ENCODE peak calls at places on chromosomes 13 and 19, in six cellular contexts. Z, I, C, F, X and S are unnamed samples.

GRCh38 chr19:8129061-8129460 is 20.3 kb downstream of the FBN3 start:
- DNase-seq in C (no peak), X (peak), F (no peak), I (no peak), Z (no peak), S (no peak)

GRCh38 chr13:106088094-106088493 is 447.4 kb downstream of the EFNB2 start:
- DNase-seq in X (no peak), C (no peak), Z (no peak), F (peak), I (no peak), S (no peak)

GRCh38 chr19:31501427-31502195 is 152.4 kb upstream of the TSHZ3 start:
- DNase-seq in X (no peak), C (no peak), F (no peak), Z (no peak), I (no peak), S (no peak)

GRCh38 chr13:95626768-95627167 is 17.7 kb downstream of the DZIP1 start:
- DNase-seq in X (no peak), I (no peak), C (no peak), Z (no peak), F (no peak), S (no peak)

GRCh38 chr13:39892731-39893293 is 237.3 kb downstream of the COG6 start:
- DNase-seq in C (no peak), I (no peak), F (no peak), X (no peak), Z (no peak), S (no peak)

GRCh38 chr13:51625555-51626345 is 41.5 kb downstream of the WDFY2 start:
- DNase-seq in I (no peak), F (no peak), Z (no peak), X (no peak), C (peak), S (no peak)

GRCh38 chr19:12952488-12953455 is 4.3 kb downstream of the GADD45GIP1 start:
- DNase-seq in Z (peak), X (no peak), F (peak), I (no peak), C (no peak), S (no peak)

GRCh38 chr13:25489238-25489637 is 117.5 kb downstream of the ATP8A2 start:
- DNase-seq in I (no peak), F (no peak), X (no peak), C (no peak), Z (no peak), S (no peak)

GRCh38 chr13:97798171-97798821 is 155.2 kb upstream of the IPO5 start:
- DNase-seq in X (no peak), I (no peak), C (no peak), Z (no peak), F (no peak), S (peak)

GRCh38 chr19:55638864-55639359 is 1.9 kb upstream of the ZNF580 start:
- DNase-seq in Z (peak), F (peak), X (peak), C (no peak), I (no peak), S (no peak)

GRCh38 chr13:103605546-103606326 is 539.5 kb upstream of the SLC10A2 start:
- DNase-seq in I (no peak), X (no peak), F (no peak), C (no peak), Z (no peak), S (no peak)

GRCh38 chr13:27200413-27201066 is 28.9 kb upstream of the USP12 start:
- DNase-seq in C (no peak), Z (no peak), I (no peak), X (no peak), F (no peak), S (no peak)

GRCh38 chr13:27262546-27262945 is 8.1 kb upstream of the RASL11A start:
- DNase-seq in F (no peak), C (no peak), I (no peak), X (no peak), Z (no peak), S (no peak)

GRCh38 chr13:91572944-91573535 is 174.6 kb downstream of the GPC5 start:
- DNase-seq in Z (no peak), F (peak), X (no peak), C (no peak), I (no peak), S (no peak)

GRCh38 chr13:104485571-104485970 is 1419.4 kb upstream of the SLC10A2 start:
- DNase-seq in I (no peak), Z (no peak), F (no peak), X (no peak), C (no peak), S (no peak)

GRCh38 chr19:46076951-46077814 is 36.4 kb upstream of the IGFL4 start:
- DNase-seq in Z (peak), I (no peak), X (peak), F (peak), C (peak), S (no peak)

GRCh38 chr13:30739646-30740642 is 4.6 kb downstream of the ALOX5AP start:
- DNase-seq in Z (peak), X (peak), I (no peak), F (peak), C (no peak), S (no peak)

GRCh38 chr13:111005364-111005763 is 90.5 kb upstream of the ANKRD10 start:
- DNase-seq in I (no peak), C (no peak), F (peak), Z (peak), X (no peak), S (no peak)

GRCh38 chr13:48078251-48078656 is 16.6 kb downstream of the MED4 start:
- DNase-seq in F (no peak), C (no peak), X (peak), I (no peak), Z (no peak), S (no peak)

GRCh38 chr19:2586196-2586595 is 110.3 kb downstream of the GADD45B start:
- DNase-seq in X (no peak), Z (no peak), C (no peak), I (peak), F (no peak), S (no peak)

GRCh38 chr13:113935081-113935511 is 38.8 kb downstream of the C13orf46 start:
- DNase-seq in I (peak), C (no peak), X (no peak), F (no peak), Z (no peak), S (no peak)

GRCh38 chr13:48161530-48162179 is 66.8 kb upstream of the MED4 start:
- DNase-seq in C (peak), X (no peak), F (no peak), I (peak), Z (no peak), S (peak)

GRCh38 chr19:36140289-36141038 is 598 bp downstream of the CAPNS1 start:
- DNase-seq in C (peak), X (peak), Z (peak), F (peak), I (peak), S (peak)

GRCh38 chr19:4523306-4524110 is 5.2 kb upstream of the PLIN4 start:
- DNase-seq in F (peak), C (no peak), Z (peak), I (no peak), X (peak), S (peak)

GRCh38 chr13:103607995-103608394 is 541.8 kb upstream of the SLC10A2 start:
- DNase-seq in I (no peak), X (no peak), Z (no peak), F (no peak), C (no peak), S (no peak)

GRCh38 chr13:29954082-29955043 is 103.9 kb upstream of the UBL3 start:
- DNase-seq in I (no peak), C (no peak), Z (no peak), F (no peak), X (no peak), S (no peak)

GRCh38 chr19:46753420-46754155 is 7.3 kb upstream of the STRN4 start:
- DNase-seq in I (no peak), X (peak), F (no peak), C (peak), Z (peak), S (no peak)

GRCh38 chr13:110140099-110140498 is 166.9 kb downstream of the COL4A1 start:
- DNase-seq in F (no peak), X (no peak), Z (no peak), I (no peak), C (no peak), S (no peak)